ENCODE peak calls at places on chromosome 10, in eight cellular contexts. F, M, U, W, I, X, Z and B are unnamed samples.

GRCh38 chr10:97784200-97784811 is 12.5 kb upstream of the SFRP5 start:
- DNase-seq in F (no peak), X (no peak), I (no peak), Z (no peak), M (no peak), W (no peak), U (no peak), B (no peak)

GRCh38 chr10:116721048-116721897 is 21.1 kb downstream of the HSPA12A start:
- DNase-seq in W (no peak), I (no peak), F (no peak), Z (no peak), X (no peak), M (no peak), U (no peak), B (peak; percentile 92)

GRCh38 chr10:6840093-6840763 is 260.2 kb upstream of the PRKCQ start:
- DNase-seq in W (no peak), M (no peak), I (no peak), F (no peak), U (no peak), X (no peak), Z (no peak), B (no peak)

GRCh38 chr10:3406556-3406955 is 234.0 kb upstream of the PITRM1 start:
- DNase-seq in X (no peak), U (no peak), W (no peak), Z (no peak), F (no peak), I (no peak), M (no peak), B (no peak)

GRCh38 chr10:14126697-14127440 is 203.9 kb downstream of the FRMD4A start:
- DNase-seq in I (no peak), Z (peak; percentile 13), X (no peak), F (no peak), U (no peak), W (no peak), M (no peak), B (peak; percentile 52)

GRCh38 chr10:114346176-114347031 is 57.9 kb downstream of the AFAP1L2 start:
- DNase-seq in I (no peak), X (no peak), F (no peak), W (no peak), Z (peak; percentile 78), U (no peak), M (no peak), B (no peak)

GRCh38 chr10:92031580-92031979 is 108.0 kb downstream of the BTAF1 start:
- DNase-seq in W (no peak), U (no peak), X (no peak), M (no peak), F (no peak), I (no peak), Z (no peak), B (no peak)

GRCh38 chr10:102669206-102670064 is 25.2 kb downstream of the TRIM8 start:
- DNase-seq in U (no peak), I (peak; percentile 65), F (no peak), X (no peak), M (no peak), Z (no peak), W (no peak), B (peak; percentile 66)

GRCh38 chr10:92156874-92157273 is 134.0 kb downstream of the CPEB3 start:
- DNase-seq in Z (no peak), I (no peak), M (no peak), X (no peak), F (no peak), U (no peak), W (no peak), B (no peak)

GRCh38 chr10:3071405-3072198 is 4.3 kb downstream of the PFKP start:
- DNase-seq in F (peak; percentile 64), W (no peak), I (no peak), Z (peak; percentile 91), M (no peak), U (no peak), X (no peak), B (peak; percentile 97)

GRCh38 chr10:25285809-25286208 is 111.0 kb downstream of the GPR158 start:
- DNase-seq in I (no peak), W (no peak), X (no peak), F (no peak), M (no peak), U (no peak), Z (no peak), B (no peak)

GRCh38 chr10:79069325-79070090 is 742 bp downstream of the ZMIZ1 start:
- DNase-seq in U (peak; percentile 36), X (peak; percentile 30), M (no peak), Z (peak; percentile 38), W (peak; percentile 61), F (peak; percentile 58), I (peak; percentile 67), B (no peak)

GRCh38 chr10:126210051-126210651 is 178.1 kb downstream of the ADAM12 start:
- DNase-seq in W (no peak), X (no peak), F (no peak), M (no peak), U (no peak), Z (no peak), I (no peak), B (no peak)

GRCh38 chr10:132036153-132036886 is 29.4 kb upstream of the JAKMIP3 start:
- DNase-seq in W (no peak), F (peak; percentile 26), I (peak; percentile 32), M (no peak), Z (no peak), X (no peak), U (no peak), B (no peak)

GRCh38 chr10:45591262-45591661 is 81.3 kb downstream of the ZFAND4 start:
- DNase-seq in I (no peak), W (no peak), Z (no peak), F (no peak), X (no peak), U (no peak), M (no peak), B (no peak)